ENCODE peak calls at places on chromosome 18, in nine cellular contexts. O is EL; R is AG08396; C is lower lobe of right lung; V is iPS DF 6.9; P is NCI-H774; S is activated CD8-positive, alpha-beta memory T cell treated with anti-CD3 and anti-CD28 coated beads for 1 hour; K is NCI-H1930; H is colonic mucosa. L is an unnamed sample.

GRCh38 chr18:79203017-79203605 is 133.9 kb downstream of the ATP9B start:
- DNase-seq in H (no peak), V (no peak), O (peak), P (no peak), R (no peak), K (no peak), S (no peak), C (no peak), L (peak)

GRCh38 chr18:420661-421060 is 79.8 kb downstream of the COLEC12 start:
- DNase-seq in S (no peak), P (no peak), K (no peak), O (no peak), V (peak), H (no peak), R (no peak), C (no peak), L (no peak)

GRCh38 chr18:56853961-56854360 is 202.8 kb downstream of the WDR7 start:
- DNase-seq in P (peak), O (no peak), S (no peak), C (no peak), H (no peak), V (no peak), K (no peak), R (no peak), L (no peak)

GRCh38 chr18:9854801-9855676 is 30.7 kb upstream of the TXNDC2 start:
- DNase-seq in K (no peak), H (no peak), O (no peak), P (no peak), C (peak), V (no peak), S (no peak), R (no peak), L (no peak)

GRCh38 chr18:13232060-13232917 is 13.7 kb downstream of the LDLRAD4 start:
- DNase-seq in S (no peak), V (no peak), R (no peak), H (peak), P (no peak), K (no peak), O (no peak), C (no peak), L (no peak)

GRCh38 chr18:71114550-71115210 is 825.8 kb downstream of the SOCS6 start:
- DNase-seq in K (no peak), P (no peak), O (no peak), S (no peak), V (no peak), R (no peak), C (no peak), H (no peak), L (no peak)

GRCh38 chr18:58911766-58912165 is 47.1 kb downstream of the ZNF532 start:
- DNase-seq in V (no peak), C (no peak), S (no peak), H (no peak), R (peak), O (no peak), P (no peak), K (no peak), L (no peak)

GRCh38 chr18:51726614-51727013 is 529.1 kb upstream of the MEX3C start:
- DNase-seq in V (no peak), H (no peak), C (no peak), S (no peak), O (no peak), R (no peak), K (no peak), P (no peak), L (no peak)

GRCh38 chr18:46939337-46939963 is 22.0 kb downstream of the KATNAL2 start:
- DNase-seq in O (peak), S (no peak), K (no peak), C (no peak), H (no peak), R (peak), P (no peak), V (no peak), L (peak)

GRCh38 chr18:22324191-22325131 is 93.3 kb downstream of the CTAGE1 start:
- DNase-seq in R (no peak), C (peak), V (no peak), P (no peak), S (no peak), H (no peak), O (peak), K (no peak), L (no peak)

GRCh38 chr18:79489048-79489899 is 93.5 kb downstream of the NFATC1 start:
- DNase-seq in H (no peak), V (no peak), K (no peak), S (no peak), C (peak), O (no peak), R (no peak), P (no peak), L (no peak)

GRCh38 chr18:7945882-7946281 is 378.8 kb downstream of the PTPRM start:
- DNase-seq in K (no peak), C (no peak), P (no peak), V (no peak), R (peak), H (no peak), S (no peak), O (peak), L (peak)

GRCh38 chr18:45517181-45517741 is 98.0 kb upstream of the SLC14A2 start:
- DNase-seq in C (no peak), S (no peak), H (no peak), P (no peak), V (no peak), R (peak), K (no peak), O (no peak), L (no peak)

GRCh38 chr18:59514193-59514592 is 155.1 kb upstream of the LMAN1 start:
- DNase-seq in R (peak), C (no peak), V (no peak), S (no peak), H (peak), P (no peak), O (peak), K (no peak), L (peak)

GRCh38 chr18:53757346-53757745 is 467.1 kb downstream of the MBD2 start:
- DNase-seq in S (no peak), P (no peak), C (no peak), K (no peak), H (no peak), O (no peak), R (no peak), V (no peak), L (no peak)

GRCh38 chr18:74290831-74291770 is 662 bp downstream of the CYB5A start:
- DNase-seq in V (no peak), K (peak), P (peak), C (peak), H (peak), O (no peak), R (no peak), S (no peak), L (no peak)